ENCODE peak calls at places on chromosomes 2 and 18, in six cellular contexts. L, H, N, K, Z and G are unnamed samples.

GRCh38 chr18:22563098-22563707 is 145.5 kb upstream of the CTAGE1 start:
- DNase-seq in K (peak), Z (peak), L (no peak), N (no peak), H (no peak), G (peak)

GRCh38 chr18:36386150-36386920 is 88.8 kb downstream of the FHOD3 start:
- DNase-seq in L (no peak), Z (no peak), K (no peak), N (no peak), H (no peak), G (no peak)

GRCh38 chr2:23549051-23549450 is 164.1 kb downstream of the KLHL29 start:
- DNase-seq in N (peak), K (no peak), H (no peak), L (no peak), Z (no peak), G (no peak)

GRCh38 chr18:36075862-36076587 is 8.7 kb upstream of the RPRD1A start:
- DNase-seq in N (peak), K (peak), L (no peak), Z (peak), H (no peak), G (peak)

GRCh38 chr2:134773372-134774073 is 54.7 kb upstream of the TMEM163 start:
- DNase-seq in K (no peak), H (no peak), N (no peak), Z (no peak), L (no peak), G (peak)

GRCh38 chr18:51278045-51278649 is 80.7 kb upstream of the MEX3C start:
- DNase-seq in L (no peak), H (peak), Z (no peak), K (no peak), N (peak), G (peak)

GRCh38 chr2:3535794-3536681 is 16.7 kb upstream of the ADI1 start:
- DNase-seq in N (no peak), H (no peak), L (no peak), Z (peak), K (peak), G (peak)

GRCh38 chr2:222959358-222959757 is 92.6 kb upstream of the KCNE4 start:
- DNase-seq in Z (peak), H (no peak), N (no peak), K (peak), L (no peak), G (peak)

GRCh38 chr2:229660951-229661350 is 53.4 kb downstream of the DNER start:
- DNase-seq in K (no peak), H (no peak), Z (no peak), N (no peak), L (no peak), G (no peak)

GRCh38 chr18:21183670-21184069 is 58.4 kb upstream of the GREB1L start:
- DNase-seq in H (no peak), Z (no peak), N (no peak), L (no peak), K (no peak), G (peak)

GRCh38 chr18:62894681-62895390 is 179.5 kb downstream of the PHLPP1 start:
- DNase-seq in Z (no peak), K (peak), N (no peak), L (no peak), H (no peak), G (no peak)

GRCh38 chr2:195612515-195613495 is 44.2 kb upstream of the SLC39A10 start:
- DNase-seq in Z (peak), N (no peak), H (peak), L (no peak), K (peak), G (peak)

GRCh38 chr2:39356922-39357639 is 80.0 kb downstream of the MAP4K3 start:
- DNase-seq in K (no peak), H (no peak), L (no peak), Z (no peak), N (no peak), G (no peak)

GRCh38 chr2:175880-176800 is 87.7 kb downstream of the SH3YL1 start:
- DNase-seq in H (no peak), K (peak), N (no peak), Z (peak), L (no peak), G (no peak)

GRCh38 chr2:194999771-195000170 is 657.3 kb upstream of the SLC39A10 start:
- DNase-seq in Z (no peak), L (no peak), N (no peak), H (no peak), K (peak), G (no peak)

GRCh38 chr2:143252138-143252907 is 123.1 kb downstream of the ARHGAP15 start:
- DNase-seq in N (no peak), L (no peak), Z (no peak), H (no peak), K (no peak), G (no peak)

GRCh38 chr18:3281456-3282400 is 19.8 kb downstream of the MYL12B start:
- DNase-seq in N (peak), L (no peak), K (peak), Z (peak), H (no peak), G (no peak)

GRCh38 chr2:197973772-197974171 is 169.4 kb downstream of the PLCL1 start:
- DNase-seq in Z (no peak), H (no peak), K (no peak), N (no peak), L (no peak), G (no peak)

GRCh38 chr2:239278361-239278760 is 122.5 kb downstream of the HDAC4 start:
- DNase-seq in K (no peak), N (no peak), H (no peak), Z (no peak), L (no peak), G (no peak)